ENCODE peak calls at places on chromosomes 4 and X, in eight cellular contexts. K is CD8-positive, alpha-beta T cell; W is naive thymus-derived CD4-positive, alpha-beta T cell; I is Peyer's patch; G is upper lobe of left lung; D is neuronal stem cell; O is right lobe of liver; X is suprapubic skin. Z is an unnamed sample. For H3K27me3, the result is how much of the 10 kb centered on the place peaks cover.

GRCh38 chrX:54358424-54359211 is 772 bp upstream of the WNK3 start:
- DNase-seq in K (peak), W (peak), I (no peak), G (peak), D (peak), O (peak), X (peak), Z (no peak)

GRCh38 chrX:8988456-8988855 is 45.5 kb downstream of the FAM9B start:
- DNase-seq in K (no peak), W (no peak), I (no peak), G (no peak), D (no peak), O (peak), X (no peak), Z (no peak)

GRCh38 chr4:57064811-57065711 is 45.1 kb downstream of the IGFBP7 start:
- DNase-seq in K (no peak), W (no peak), I (no peak), G (peak), D (no peak), O (peak), X (no peak), Z (no peak)

GRCh38 chr4:174714393-174715211 is 114.4 kb downstream of the GLRA3 start:
- DNase-seq in K (no peak), W (no peak), I (no peak), G (no peak), D (peak), O (no peak), X (no peak), Z (no peak)

GRCh38 chr4:28973591-28974350 is 1746.4 kb upstream of the PCDH7 start:
- DNase-seq in K (no peak), W (no peak), I (no peak), G (no peak), D (no peak), O (no peak), X (no peak), Z (no peak)

GRCh38 chrX:40734956-40735317 is 405 bp downstream of the MED14 start:
- DNase-seq in K (peak), W (no peak), I (peak), G (no peak), D (no peak), O (no peak), X (no peak), Z (no peak)

GRCh38 chr4:8727131-8727530 is 134.6 kb downstream of the CPZ start:
- DNase-seq in K (no peak), W (no peak), I (peak), G (no peak), D (no peak), O (peak), X (peak), Z (no peak)

GRCh38 chrX:111411591-111412371 is at the start of gene DCX:
- DNase-seq in K (no peak), W (no peak), I (no peak), G (no peak), D (no peak), O (no peak), X (no peak), Z (no peak)

GRCh38 chr4:77002721-77003120 is 53.2 kb downstream of the SEPTIN11 start:
- DNase-seq in K (no peak), W (no peak), I (no peak), G (no peak), D (no peak), O (no peak), X (no peak), Z (no peak)

GRCh38 chr4:159398236-159398638 is 295.4 kb downstream of the RAPGEF2 start:
- DNase-seq in K (no peak), W (no peak), I (no peak), G (no peak), D (no peak), O (no peak), X (no peak), Z (no peak)

GRCh38 chr4:79578613-79579012 is 170.6 kb upstream of the GK2 start:
- DNase-seq in K (no peak), W (no peak), I (no peak), G (peak), D (no peak), O (no peak), X (no peak), Z (no peak)

GRCh38 chr4:77232653-77233052 is 75.6 kb downstream of the CCNG2 start:
- DNase-seq in K (no peak), W (no peak), I (no peak), G (no peak), D (no peak), O (no peak), X (no peak), Z (no peak)

GRCh38 chr4:10643600-10644425 is 40.8 kb downstream of the CLNK start:
- DNase-seq in K (no peak), W (no peak), I (no peak), G (no peak), D (no peak), O (no peak), X (no peak), Z (no peak)

GRCh38 chr4:158768577-158769174 is at the start of gene FNIP2:
- DNase-seq in K (peak), W (peak), I (peak), G (peak), D (peak), O (peak), X (peak), Z (peak)

GRCh38 chrX:119240356-119240755 is 4.3 kb downstream of the PGRMC1 start:
- DNase-seq in K (no peak), W (no peak), I (no peak), G (no peak), D (no peak), O (no peak), X (no peak), Z (no peak)

GRCh38 chr4:46016306-46016705 is 107.5 kb downstream of the GABRG1 start:
- DNase-seq in K (no peak), W (no peak), I (no peak), G (no peak), D (peak), O (no peak), X (no peak), Z (no peak)

GRCh38 chr4:6198278-6198677 is 2.1 kb downstream of the JAKMIP1 start:
- DNase-seq in K (no peak), W (no peak), I (no peak), G (no peak), D (no peak), O (no peak), X (peak), Z (no peak)

GRCh38 chr4:124633285-124633941 is 79.1 kb downstream of the ANKRD50 start:
- DNase-seq in K (no peak), W (no peak), I (no peak), G (no peak), D (no peak), O (no peak), X (no peak), Z (no peak)

GRCh38 chr4:38870098-38870850 is 2.7 kb downstream of the FAM114A1 start:
- DNase-seq in K (no peak), W (no peak), I (no peak), G (no peak), D (no peak), O (no peak), X (no peak), Z (no peak)

GRCh38 chrX:11386812-11387211 is 93.6 kb downstream of the AMELX start:
- DNase-seq in K (no peak), W (no peak), I (no peak), G (no peak), D (no peak), O (no peak), X (no peak), Z (no peak)

GRCh38 chrX:38262715-38263620 is 42.3 kb upstream of the SRPX start:
- DNase-seq in K (no peak), W (no peak), I (no peak), G (peak), D (no peak), O (no peak), X (no peak), Z (no peak)

GRCh38 chrX:72020788-72021187 is 110.1 kb downstream of the NHSL2 start:
- DNase-seq in K (no peak), W (no peak), I (no peak), G (no peak), D (no peak), O (no peak), X (no peak), Z (no peak)

GRCh38 chrX:42530027-42530426 is 247.9 kb downstream of the PPP1R2C start:
- DNase-seq in K (no peak), W (no peak), I (no peak), G (no peak), D (no peak), O (no peak), X (no peak), Z (no peak)

GRCh38 chrX:40145001-40145631 is 47.4 kb upstream of the BCOR start:
- DNase-seq in K (no peak), W (no peak), I (no peak), G (peak), D (no peak), O (no peak), X (no peak), Z (no peak)

GRCh38 chrX:132077912-132078311 is 49.9 kb downstream of the FRMD7 start:
- DNase-seq in K (no peak), W (no peak), I (no peak), G (no peak), D (no peak), O (no peak), X (no peak), Z (no peak)

GRCh38 chr4:169346840-169347239 is 76.1 kb upstream of the SH3RF1 start:
- DNase-seq in K (no peak), W (no peak), I (no peak), G (peak), D (no peak), O (no peak), X (no peak), Z (no peak)

GRCh38 chr4:7710126-7710525 is 229.5 kb downstream of the AFAP1 start:
- DNase-seq in K (no peak), W (no peak), I (no peak), G (no peak), D (no peak), O (no peak), X (no peak), Z (no peak)

GRCh38 chrX:15874672-15875071 is 20.1 kb upstream of the AP1S2 start:
- DNase-seq in K (no peak), W (no peak), I (no peak), G (no peak), D (no peak), O (no peak), X (no peak), Z (no peak)

GRCh38 chr4:69584135-69584534 is 55.3 kb downstream of the UGT2A2 start:
- DNase-seq in K (no peak), W (no peak), I (no peak), G (no peak), D (no peak), O (no peak), X (no peak), Z (no peak)

DNA sequence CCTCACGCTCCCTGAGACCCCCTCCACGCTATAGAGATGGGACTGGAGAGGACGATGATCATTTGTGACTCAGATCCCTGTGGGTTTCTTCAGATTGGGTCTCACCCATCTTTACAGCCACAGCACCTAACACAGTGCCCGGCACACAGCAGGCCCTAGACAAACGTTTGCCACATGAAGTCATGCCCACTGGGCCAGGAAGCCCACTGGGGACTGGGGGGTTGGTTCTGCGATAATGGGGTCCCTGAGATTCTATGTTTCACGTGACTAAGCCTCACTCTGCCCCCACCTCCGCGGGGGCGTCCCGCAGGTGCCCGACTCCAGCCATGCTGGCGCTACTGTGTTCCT is 3.8 kb downstream of the SOD3 start:
- DNase-seq in K (no peak), W (no peak), I (no peak), G (no peak), D (no peak), O (no peak), X (no peak), Z (no peak)
- H3K27me3 ChIP-seq in K (under half), W (under half), I (under half), G (under half), D (under half), O (under half), X (under half), Z (under half)

GRCh38 chr4:127634181-127634580 is 1.4 kb downstream of the INTU start:
- DNase-seq in K (no peak), W (no peak), I (no peak), G (no peak), D (no peak), O (no peak), X (no peak), Z (no peak)
- H3K4me3 ChIP-seq in K (no peak), W (no peak), I (no peak), G (no peak), D (no peak), O (no peak), X (no peak), Z (no peak)

DNA sequence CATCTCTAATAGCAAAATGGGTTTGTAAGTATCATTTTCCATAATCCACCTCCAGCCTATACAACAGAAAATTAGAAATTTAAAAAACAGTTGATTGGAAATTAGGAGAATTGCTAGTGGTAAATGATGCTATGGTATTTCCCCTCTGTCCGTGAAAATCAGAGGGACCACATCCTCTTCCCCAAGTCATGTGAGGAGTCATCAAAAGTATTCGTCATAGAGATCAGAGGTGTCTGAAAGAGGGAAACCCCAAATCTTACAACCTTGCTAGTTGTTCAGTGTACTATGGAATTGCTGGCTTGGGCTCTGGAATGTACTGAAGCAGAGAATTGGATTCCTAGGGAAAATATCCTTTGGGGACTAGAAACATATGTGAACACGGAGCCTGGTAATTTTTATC is 241.4 kb upstream of the ARHGAP24 start:
- DNase-seq in K (no peak), W (no peak), I (no peak), G (no peak), D (no peak), O (no peak), X (no peak), Z (no peak)
- H3K27me3 ChIP-seq in K (under half), W (under half), I (under half), G (under half), D (under half), O (under half), X (under half), Z (under half)

GRCh38 chr4:185343726-185344581 is 51.8 kb downstream of the LRP2BP start:
- DNase-seq in K (no peak), W (no peak), I (no peak), G (no peak), D (no peak), O (no peak), X (no peak), Z (no peak)
- H3K4me3 ChIP-seq in K (no peak), W (no peak), I (no peak), G (no peak), D (no peak), O (no peak), X (no peak), Z (no peak)

GRCh38 chrX:13936804-13937203 is 92.9 kb downstream of the GEMIN8 start:
- DNase-seq in K (no peak), W (no peak), I (no peak), G (no peak), D (no peak), O (no peak), X (no peak), Z (no peak)
- H3K27me3 ChIP-seq in K (under half), W (under half), I (under half), G (under half), D (under half), O (under half), X (under half), Z (under half)

DNA sequence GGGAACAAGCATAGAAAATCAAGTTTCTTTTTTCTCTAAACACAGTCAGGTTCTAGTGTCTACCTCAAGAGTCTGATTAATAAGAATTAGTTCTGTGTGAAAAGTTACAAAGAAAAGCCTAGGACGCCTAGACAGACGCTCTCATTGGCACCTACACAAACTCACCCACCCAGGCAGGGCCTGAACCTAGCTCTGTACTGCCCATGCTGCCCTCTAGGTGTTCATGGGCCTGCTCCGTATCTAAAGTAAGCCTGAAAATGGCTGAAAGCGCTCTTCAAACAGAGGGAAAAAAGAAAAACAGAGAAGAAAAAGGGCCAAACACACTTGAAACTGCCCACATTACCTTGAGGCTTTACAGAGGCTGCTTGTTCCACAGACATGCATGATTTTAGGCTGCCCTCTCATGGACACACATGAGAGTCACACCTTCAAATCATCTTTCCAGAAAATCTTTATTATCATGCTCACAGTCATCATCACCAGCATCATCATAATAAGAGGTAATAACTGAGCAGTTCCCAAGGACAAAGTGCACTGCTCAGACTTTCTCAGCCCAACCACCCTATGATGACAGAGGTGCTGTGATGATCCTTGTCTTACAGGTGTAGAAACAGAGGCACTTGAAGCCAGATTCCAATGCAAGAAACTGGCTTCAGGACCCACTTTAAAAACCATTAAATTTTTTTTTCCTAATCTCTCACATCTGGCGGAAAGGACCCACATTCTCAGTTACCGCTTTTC is 49.6 kb downstream of the MAP7D2 start:
- DNase-seq in K (peak), W (no peak), I (no peak), G (no peak), D (no peak), O (no peak), X (no peak), Z (no peak)
- H3K4me3 ChIP-seq in K (no peak), W (no peak), I (no peak), G (no peak), D (no peak), O (no peak), X (no peak), Z (no peak)

Z was measured in esophagus squamous epithelium.